ENCODE peak calls at places on chromosome 14, in nine cellular contexts. D is SK-N-SH, B is psoas muscle, U is keratinocyte, P is neural progenitor cell, Z is IMR-90, C is esophagus squamous epithelium, O is brain microvascular endothelial cell, I is fibroblast of lung. S is an unnamed sample. For H3K36me3, the result is how much of the 10 kb centered on the place peaks cover.

GRCh38 chr14:72941286-72941985 is 15.2 kb downstream of the DCAF4 start:
- DNase-seq in D (no peak), B (no peak), U (no peak), P (no peak), Z (no peak), C (no peak), O (no peak), I (no peak), S (no peak)

GRCh38 chr14:31188744-31189143 is 18.8 kb downstream of the HECTD1 start:
- DNase-seq in D (no peak), B (no peak), U (no peak), P (no peak), Z (no peak), C (no peak), O (no peak), I (no peak), S (no peak)

GRCh38 chr14:46988312-46988711 is 336.7 kb upstream of the RPL10L start:
- DNase-seq in D (no peak), B (no peak), U (no peak), P (no peak), Z (no peak), C (no peak), O (no peak), I (no peak), S (no peak)

GRCh38 chr14:21264025-21264801 is 5.0 kb downstream of the HNRNPC start:
- DNase-seq in D (no peak), B (no peak), U (peak), P (no peak), Z (peak), C (no peak), O (no peak), I (peak), S (no peak)

GRCh38 chr14:68306934-68307758 is 485.7 kb downstream of the ZFP36L1 start:
- DNase-seq in D (no peak), B (no peak), U (no peak), P (no peak), Z (peak), C (no peak), O (no peak), I (peak), S (no peak)

GRCh38 chr14:56207626-56208297 is 89.6 kb downstream of the PELI2 start:
- DNase-seq in D (no peak), B (no peak), U (no peak), P (no peak), Z (peak), C (no peak), O (no peak), I (peak), S (no peak)

GRCh38 chr14:67883717-67884116 is 64.1 kb downstream of the RAD51B start:
- DNase-seq in D (no peak), B (no peak), U (no peak), P (no peak), Z (peak), C (no peak), O (no peak), I (peak), S (no peak)

GRCh38 chr14:51653096-51653814 is 1.5 kb downstream of the FRMD6 start:
- DNase-seq in D (no peak), B (no peak), U (no peak), P (peak), Z (peak), C (no peak), O (no peak), I (peak), S (no peak)

GRCh38 chr14:67643671-67644070 is 24.0 kb downstream of the ARG2 start:
- DNase-seq in D (no peak), B (no peak), U (no peak), P (no peak), Z (no peak), C (no peak), O (no peak), I (no peak), S (no peak)

GRCh38 chr14:78885884-78886283 is 715.7 kb downstream of the NRXN3 start:
- DNase-seq in D (no peak), B (no peak), U (no peak), P (no peak), Z (no peak), C (no peak), O (no peak), I (no peak), S (no peak)

GRCh38 chr14:73426877-73427276 is 31.5 kb downstream of the NUMB start:
- DNase-seq in D (no peak), B (no peak), U (no peak), P (no peak), Z (peak), C (no peak), O (peak), I (peak), S (no peak)

GRCh38 chr14:100417466-100417865 is 94.3 kb downstream of the SLC25A47 start:
- DNase-seq in D (peak), B (peak), U (peak), P (peak), Z (peak), C (no peak), O (peak), I (peak), S (no peak)

GRCh38 chr14:53389207-53389606 is 236.1 kb upstream of the DDHD1 start:
- DNase-seq in D (no peak), B (no peak), U (no peak), P (no peak), Z (peak), C (no peak), O (no peak), I (peak), S (no peak)

GRCh38 chr14:32606297-32606696 is 277.2 kb downstream of the AKAP6 start:
- DNase-seq in D (no peak), B (no peak), U (no peak), P (no peak), Z (no peak), C (no peak), O (peak), I (no peak), S (no peak)

GRCh38 chr14:31127690-31128089 is 79.9 kb downstream of the HECTD1 start:
- DNase-seq in D (no peak), B (no peak), U (no peak), P (no peak), Z (no peak), C (no peak), O (no peak), I (no peak), S (no peak)

GRCh38 chr14:63542231-63542999 is 762 bp downstream of the PPP2R5E start:
- DNase-seq in D (peak), B (no peak), U (no peak), P (peak), Z (no peak), C (no peak), O (no peak), I (peak), S (peak)

GRCh38 chr14:35821546-35822411 is 4.4 kb upstream of the BRMS1L start:
- DNase-seq in D (peak), B (no peak), U (no peak), P (no peak), Z (peak), C (no peak), O (peak), I (peak), S (no peak)

GRCh38 chr14:94773017-94773681 is 3.2 kb upstream of the GSC start:
- DNase-seq in D (no peak), B (no peak), U (no peak), P (peak), Z (no peak), C (no peak), O (no peak), I (no peak), S (no peak)

GRCh38 chr14:70123796-70124195 is 65.0 kb downstream of the SLC8A3 start:
- DNase-seq in D (no peak), B (no peak), U (no peak), P (no peak), Z (no peak), C (no peak), O (no peak), I (no peak), S (no peak)

GRCh38 chr14:55747186-55747585 is 167.2 kb downstream of the KTN1 start:
- DNase-seq in D (no peak), B (no peak), U (no peak), P (no peak), Z (no peak), C (no peak), O (no peak), I (no peak), S (no peak)

GRCh38 chr14:31935406-31935805 is 141.7 kb upstream of the ARHGAP5 start:
- DNase-seq in D (no peak), B (no peak), U (no peak), P (peak), Z (no peak), C (no peak), O (no peak), I (no peak), S (no peak)

GRCh38 chr14:77498120-77498979 is at the start of gene ISM2:
- DNase-seq in D (peak), B (no peak), U (no peak), P (peak), Z (peak), C (no peak), O (peak), I (peak), S (peak)

GRCh38 chr14:101476931-101477553 is 84.3 kb upstream of the DIO3 start:
- DNase-seq in D (no peak), B (no peak), U (no peak), P (peak), Z (no peak), C (no peak), O (no peak), I (no peak), S (peak)

GRCh38 chr14:96225745-96226151 is 21.1 kb downstream of the BDKRB2 start:
- DNase-seq in D (peak), B (no peak), U (no peak), P (peak), Z (peak), C (no peak), O (no peak), I (peak), S (no peak)

GRCh38 chr14:37171678-37172023 is 755 bp downstream of the SLC25A21 start:
- DNase-seq in D (no peak), B (no peak), U (no peak), P (no peak), Z (no peak), C (no peak), O (no peak), I (no peak), S (no peak)

GRCh38 chr14:22656945-22657711 is 13.0 kb upstream of the OR6J1 start:
- DNase-seq in D (no peak), B (no peak), U (no peak), P (peak), Z (peak), C (no peak), O (peak), I (peak), S (no peak)

GRCh38 chr14:73760598-73761586 is 46.7 kb upstream of the PNMA1 start:
- DNase-seq in D (no peak), B (no peak), U (no peak), P (no peak), Z (no peak), C (no peak), O (no peak), I (no peak), S (no peak)

GRCh38 chr14:42911642-42912041 is 1305.0 kb downstream of the LRFN5 start:
- DNase-seq in D (no peak), B (no peak), U (no peak), P (no peak), Z (peak), C (no peak), O (no peak), I (no peak), S (no peak)

GRCh38 chr14:67815573-67816235 is 686 bp downstream of the ZFYVE26 start:
- DNase-seq in D (no peak), B (no peak), U (no peak), P (peak), Z (peak), C (no peak), O (peak), I (peak), S (no peak)

GRCh38 chr14:98937021-98937420 is 335.0 kb downstream of the BCL11B start:
- DNase-seq in D (no peak), B (no peak), U (no peak), P (no peak), Z (no peak), C (no peak), O (no peak), I (no peak), S (no peak)

GRCh38 chr14:59582845-59583509 is 6.4 kb upstream of the CCDC175 start:
- DNase-seq in D (no peak), B (no peak), U (no peak), P (no peak), Z (no peak), C (no peak), O (no peak), I (no peak), S (peak)
- TF ChIP-seq CTCF in D (no peak), B (no peak), U (no peak), P (peak), Z (no peak), C (no peak), O (peak), I (no peak), S (peak)

GRCh38 chr14:105455766-105456660 is 18.6 kb upstream of the CRIP2 start:
- DNase-seq in D (no peak), B (no peak), U (no peak), P (no peak), Z (no peak), C (no peak), O (no peak), I (no peak), S (no peak)
- H3K36me3 ChIP-seq in D (half or more), B (under half), U (under half), P (under half), Z (half or more), C (half or more), O (under half), I (under half), S (half or more)

DNA sequence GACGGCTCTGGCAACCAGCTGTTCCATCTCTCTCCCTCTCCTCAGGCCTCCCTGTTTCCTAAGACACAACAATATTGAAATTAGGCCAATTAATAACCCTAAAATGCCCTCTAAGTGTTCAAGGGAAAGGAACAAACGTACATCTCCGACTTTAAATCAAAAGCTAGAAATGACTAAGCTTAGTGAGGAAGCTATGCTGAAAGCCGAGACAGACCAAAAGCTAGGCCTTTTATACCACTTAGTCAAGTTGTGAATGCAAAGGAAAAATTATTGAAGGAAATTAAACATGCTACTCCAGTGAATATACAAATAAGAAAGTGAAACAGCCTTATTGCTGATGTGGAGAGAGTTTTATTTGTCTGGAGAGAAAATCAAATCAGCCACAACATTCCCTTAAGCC is 61.8 kb upstream of the CATSPERB start:
- DNase-seq in D (no peak), B (no peak), U (no peak), P (no peak), Z (no peak), C (no peak), O (no peak), I (no peak), S (no peak)
- H3K27ac ChIP-seq in D (no peak), B (no peak), U (no peak), P (no peak), Z (no peak), C (no peak), O (no peak), I (no peak), S (no peak)

DNA sequence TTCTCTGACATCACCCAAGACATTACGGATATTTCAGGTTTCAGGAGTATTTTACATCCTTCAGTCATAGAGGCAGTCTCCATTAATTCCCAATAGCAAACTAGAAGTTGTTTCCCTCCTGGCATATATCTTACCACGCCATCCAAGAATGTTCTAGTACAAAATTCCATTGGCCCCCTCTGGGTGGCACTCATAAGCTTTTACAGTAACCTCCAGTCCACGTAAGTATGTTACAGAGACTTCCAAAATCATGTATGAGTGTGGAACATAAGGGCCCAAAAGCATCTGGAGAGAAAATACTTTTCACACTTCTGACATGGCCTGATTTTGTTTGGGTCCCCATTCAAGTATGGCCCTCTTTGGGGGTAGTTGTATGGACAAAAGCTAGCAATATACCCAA is 58.1 kb upstream of the DHRS4 start:
- DNase-seq in D (peak), B (no peak), U (no peak), P (no peak), Z (no peak), C (no peak), O (no peak), I (no peak), S (no peak)
- TF ChIP-seq CTCF in D (peak), B (no peak), U (no peak), P (no peak), Z (no peak), C (no peak), O (peak), I (peak), S (no peak)

GRCh38 chr14:89957791-89958190 is 2.1 kb downstream of the TDP1 start:
- DNase-seq in D (no peak), B (no peak), U (no peak), P (no peak), Z (no peak), C (no peak), O (peak), I (peak), S (no peak)

GRCh38 chr14:89955418-89956293 is at the start of gene TDP1:
- DNase-seq in D (peak), B (peak), U (peak), P (peak), Z (peak), C (peak), O (peak), I (peak), S (peak)

GRCh38 chr14:89954045-89955021 is at the start of gene EFCAB11:
- DNase-seq in D (peak), B (peak), U (peak), P (peak), Z (peak), C (peak), O (peak), I (peak), S (peak)

GRCh38 chr14:89955022-89955414 is 488 bp upstream of the EFCAB11 start:
- DNase-seq in D (no peak), B (no peak), U (no peak), P (no peak), Z (no peak), C (no peak), O (no peak), I (no peak), S (no peak)

GRCh38 chr14:89956294-89957009 is 725 bp downstream of the TDP1 start:
- DNase-seq in D (no peak), B (peak), U (peak), P (peak), Z (peak), C (peak), O (peak), I (peak), S (peak)
- H3K36me3 ChIP-seq in D (under half), B (under half), U (under half), P (under half), Z (under half), C (under half), O (under half), I (under half), S (under half)

DNA sequence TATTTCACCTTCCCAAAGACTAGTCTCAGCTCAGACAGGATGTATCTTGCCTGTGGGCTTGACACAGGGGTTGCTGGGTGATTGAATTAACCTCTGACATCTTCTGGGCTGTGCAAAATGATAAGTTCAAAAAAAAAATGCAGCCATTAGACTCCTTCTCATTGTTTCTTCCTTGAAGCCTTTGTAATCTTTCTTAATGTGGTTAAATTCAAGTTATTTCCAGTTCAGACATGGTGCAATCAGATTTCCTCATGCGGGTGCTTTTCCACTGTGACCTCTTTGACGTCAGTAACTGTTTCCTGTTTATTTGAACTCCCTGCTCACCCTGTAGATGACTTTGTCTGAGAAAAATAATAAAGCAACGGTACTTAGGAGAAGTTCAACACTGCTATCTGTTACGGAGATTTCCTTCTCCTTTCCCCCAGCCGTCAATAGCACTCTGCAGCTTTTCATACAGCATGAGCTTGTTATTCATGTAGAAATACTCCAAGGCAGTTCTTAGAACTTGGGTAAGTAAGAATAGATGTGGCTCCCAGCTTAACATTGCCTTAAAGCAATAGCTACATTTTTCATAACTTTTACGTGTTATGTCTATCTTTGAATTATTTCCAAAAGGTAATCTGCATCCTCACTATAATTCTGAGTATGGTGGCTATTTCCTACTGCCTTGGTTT is 155.5 kb downstream of the PRKCH start:
- DNase-seq in D (peak), B (no peak), U (no peak), P (no peak), Z (peak), C (no peak), O (peak), I (peak), S (no peak)
- H3K27ac ChIP-seq in D (peak), B (peak), U (peak), P (no peak), Z (peak), C (peak), O (peak), I (peak), S (peak)

GRCh38 chr14:75306917-75307699 is 28.5 kb downstream of the FOS start:
- DNase-seq in D (peak), B (no peak), U (no peak), P (peak), Z (peak), C (no peak), O (no peak), I (no peak), S (no peak)
- TF ChIP-seq CTCF in D (peak), B (peak), U (peak), P (peak), Z (peak), C (peak), O (peak), I (peak), S (no peak)

DNA sequence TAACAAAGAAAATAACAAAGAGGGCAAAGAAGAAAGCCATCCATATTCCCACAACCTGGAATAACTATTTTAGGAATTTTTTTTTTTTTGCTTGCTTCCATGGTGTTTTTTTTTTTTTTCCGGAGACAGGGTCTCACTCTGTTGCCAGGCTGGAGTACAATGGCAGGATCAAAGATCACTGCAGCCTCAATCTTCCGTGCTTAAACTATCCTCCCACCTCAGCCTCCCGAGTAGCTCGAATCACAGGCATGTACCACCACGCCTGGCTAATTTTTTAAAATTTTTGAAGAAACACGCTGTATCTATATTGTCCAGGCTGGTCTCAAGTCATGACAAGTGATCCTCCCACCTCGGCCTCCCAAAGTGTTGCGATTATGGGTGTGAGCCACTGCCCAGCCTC is 20.2 kb upstream of the ARID4A start:
- DNase-seq in D (no peak), B (no peak), U (no peak), P (no peak), Z (no peak), C (no peak), O (no peak), I (no peak), S (no peak)
- H3K36me3 ChIP-seq in D (under half), B (under half), U (under half), P (under half), Z (under half), C (half or more), O (under half), I (under half), S (half or more)

S was measured in lower lobe of right lung.